ENCODE peak calls at places on chromosomes 3 and 15, in five cellular contexts. M, T, B, P and Y are unnamed samples.

GRCh38 chr3:197023241-197023997 is 6.2 kb downstream of the MELTF start:
- DNase-seq in M (no peak), T (no peak), B (no peak), P (no peak), Y (no peak)

GRCh38 chr3:23601020-23601822 is 204.5 kb upstream of the UBE2E1 start:
- DNase-seq in M (no peak), T (no peak), B (no peak), P (no peak), Y (no peak)

GRCh38 chr3:52670621-52671521 is 14.8 kb downstream of the PBRM1 start:
- DNase-seq in M (peak; percentile 98), T (no peak), B (no peak), P (peak; percentile 100), Y (no peak)

GRCh38 chr15:93068581-93069199 is 20.3 kb downstream of the RGMA start:
- DNase-seq in M (no peak), T (no peak), B (no peak), P (no peak), Y (no peak)

GRCh38 chr15:44535509-44536297 is 1.2 kb upstream of the EIF3J start:
- DNase-seq in M (no peak), T (no peak), B (no peak), P (no peak), Y (no peak)

GRCh38 chr15:36903922-36904479 is 196.3 kb downstream of the MEIS2 start:
- DNase-seq in M (no peak), T (no peak), B (no peak), P (no peak), Y (no peak)

GRCh38 chr15:89002281-89002761 is 85.9 kb upstream of the ABHD2 start:
- DNase-seq in M (peak; percentile 68), T (no peak), B (no peak), P (peak; percentile 88), Y (no peak)

GRCh38 chr3:126184465-126185000 is 4.1 kb upstream of the ALDH1L1 start:
- DNase-seq in M (no peak), T (no peak), B (no peak), P (no peak), Y (no peak)

GRCh38 chr3:37872413-37873160 is 10.9 kb downstream of the CTDSPL start:
- DNase-seq in M (no peak), T (no peak), B (no peak), P (no peak), Y (no peak)

GRCh38 chr3:142434503-142434902 is 13.3 kb downstream of the XRN1 start:
- DNase-seq in M (no peak), T (no peak), B (no peak), P (no peak), Y (no peak)